ENCODE peak calls at places on chromosomes 16 and 17, in four cellular contexts. E is CD4-positive, alpha-beta T cell; O is mucosa of descending colon; P is heart left ventricle. I is an unnamed sample.
A peak's percentile ranks its signal among the peaks of the same experiment; 100 is the strongest.

GRCh38 chr17:81510524-81510797 is 2.1 kb downstream of the ACTG1 start:
- DNase-seq in E (no peak), O (no peak), P (no peak), I (no peak)

GRCh38 chr17:12055889-12056288 is 35.2 kb downstream of the MAP2K4 start:
- DNase-seq in E (no peak), O (no peak), P (no peak), I (no peak)

GRCh38 chr17:31392002-31392855 is 754 bp downstream of the RAB11FIP4 start:
- DNase-seq in E (no peak), O (no peak), P (no peak), I (no peak)

GRCh38 chr17:62792122-62792800 is 15.9 kb downstream of the MARCHF10 start:
- DNase-seq in E (no peak), O (no peak), P (no peak), I (no peak)

GRCh38 chr16:14013571-14014283 is 57.4 kb upstream of the MRTFB start:
- DNase-seq in E (no peak), O (no peak), P (no peak), I (no peak)

GRCh38 chr17:35809855-35810461 is 674 bp downstream of the TAF15 start:
- DNase-seq in E (no peak), O (no peak), P (no peak), I (no peak)

GRCh38 chr17:32385121-32385520 is 35.2 kb downstream of the ZNF207 start:
- DNase-seq in E (no peak), O (no peak), P (no peak), I (no peak)

GRCh38 chr17:29145289-29146058 is 34.7 kb downstream of the MYO18A start:
- DNase-seq in E (peak; percentile 62), O (peak; percentile 56), P (no peak), I (peak; percentile 53)

GRCh38 chr16:15897834-15898254 is 9.4 kb upstream of the CEP20 start:
- DNase-seq in E (no peak), O (no peak), P (no peak), I (no peak)

GRCh38 chr17:42075789-42076188 is 22.5 kb downstream of the ZNF385C start:
- DNase-seq in E (no peak), O (no peak), P (no peak), I (no peak)

GRCh38 chr17:3693829-3694231 is 2.1 kb downstream of the P2RX5 start:
- DNase-seq in E (no peak), O (no peak), P (no peak), I (no peak)

GRCh38 chr16:73002836-73003235 is 45.1 kb downstream of the ZFHX3 start:
- DNase-seq in E (no peak), O (no peak), P (no peak), I (no peak)

GRCh38 chr16:12500771-12501170 is 302.9 kb downstream of the CPPED1 start:
- DNase-seq in E (no peak), O (peak; percentile 74), P (no peak), I (no peak)

GRCh38 chr17:59362811-59363205 is 31.4 kb downstream of the YPEL2 start:
- DNase-seq in E (no peak), O (no peak), P (no peak), I (no peak)

GRCh38 chr17:48498168-48498840 is 32.5 kb downstream of the HOXB1 start:
- DNase-seq in E (no peak), O (no peak), P (no peak), I (no peak)

GRCh38 chr17:12743046-12743445 is 46.3 kb upstream of the ARHGAP44 start:
- DNase-seq in E (no peak), O (no peak), P (no peak), I (no peak)

GRCh38 chr17:32277284-32277683 is 11.7 kb downstream of the RHBDL3 start:
- DNase-seq in E (no peak), O (no peak), P (no peak), I (no peak)

GRCh38 chr17:6028294-6028693 is 41.9 kb upstream of the WSCD1 start:
- DNase-seq in E (no peak), O (no peak), P (no peak), I (no peak)

GRCh38 chr16:30753596-30753995 is 5.4 kb downstream of the PHKG2 start:
- DNase-seq in E (no peak), O (peak; percentile 21), P (no peak), I (no peak)

GRCh38 chr16:88471115-88471514 is 18.0 kb downstream of the ZFPM1 start:
- DNase-seq in E (no peak), O (no peak), P (no peak), I (no peak)

GRCh38 chr16:73433493-73434307 is 385.8 kb upstream of the ZFHX3 start:
- DNase-seq in E (no peak), O (no peak), P (no peak), I (no peak)

GRCh38 chr17:76567634-76568432 is 17.8 kb downstream of the ST6GALNAC2 start:
- DNase-seq in E (no peak), O (no peak), P (no peak), I (no peak)

GRCh38 chr16:57020651-57021050 is 31.3 kb downstream of the NLRC5 start:
- DNase-seq in E (no peak), O (no peak), P (no peak), I (no peak)

GRCh38 chr16:57609541-57610401 is 18.7 kb upstream of the ADGRG1 start:
- DNase-seq in E (peak; percentile 30), O (peak; percentile 52), P (no peak), I (no peak)

GRCh38 chr16:56866955-56867830 is 2.2 kb downstream of the SLC12A3 start:
- DNase-seq in E (no peak), O (no peak), P (no peak), I (no peak)

DNA sequence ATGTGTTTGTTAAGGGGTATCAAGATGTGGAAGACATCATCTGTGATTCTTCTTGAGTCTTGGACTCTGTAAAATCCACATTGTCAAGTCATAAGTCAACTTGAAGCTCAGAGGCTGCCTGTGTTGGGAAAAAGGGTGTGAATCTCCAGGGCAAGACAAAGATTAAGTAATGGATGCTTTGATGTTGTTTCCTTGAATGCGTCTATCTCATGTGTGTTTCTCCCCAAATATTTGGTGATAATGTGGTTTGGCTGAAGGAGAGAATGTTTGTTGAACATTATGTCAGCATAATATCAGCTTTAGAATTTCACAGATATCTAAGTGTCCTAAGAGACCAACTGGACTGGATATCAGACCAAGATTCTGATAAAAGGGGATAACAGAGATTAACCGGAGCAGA is 24.1 kb upstream of the KCNJ16 start:
- DNase-seq in E (no peak), O (no peak), P (no peak), I (no peak)
- H3K9me3 ChIP-seq in E (no peaks in the 10 kb centered on the region), O (no peaks in the 10 kb centered on the region), P (no peaks in the 10 kb centered on the region), I (no peaks in the 10 kb centered on the region)

GRCh38 chr16:75148311-75149195 is at the start of gene ZFP1:
- DNase-seq in E (peak; percentile 92), O (peak; percentile 97), P (peak; percentile 98), I (peak; percentile 92)

GRCh38 chr16:75147968-75148310 is 385 bp upstream of the ZFP1 start:
- DNase-seq in E (no peak), O (no peak), P (no peak), I (no peak)

GRCh38 chr16:75152635-75153034 is 4.3 kb downstream of the ZFP1 start:
- DNase-seq in E (no peak), O (no peak), P (no peak), I (no peak)

DNA sequence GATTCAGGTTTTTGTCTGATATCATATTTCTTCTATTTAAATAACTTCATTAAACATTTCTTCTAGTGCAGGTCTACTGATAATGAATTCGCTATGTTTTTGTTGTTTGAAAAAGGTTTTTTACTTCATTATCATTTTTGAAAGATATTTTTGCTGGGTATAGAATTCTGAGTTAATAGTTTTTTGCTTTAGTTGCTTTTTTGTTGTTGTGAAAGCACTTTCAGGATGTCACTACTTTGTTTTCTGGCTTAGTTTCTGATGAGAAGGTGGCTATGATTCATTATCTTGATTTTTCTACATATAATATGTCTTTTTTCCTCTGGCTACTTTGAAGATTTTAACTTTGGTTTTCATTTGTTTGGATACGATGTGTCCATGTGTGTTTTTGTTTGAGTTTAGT is 3.5 kb downstream of the ZFP1 start:
- DNase-seq in E (no peak), O (no peak), P (no peak), I (no peak)
- H3K9me3 ChIP-seq in E (peaks cover 14% of the 10 kb centered on the region), O (peaks cover 22% of the 10 kb centered on the region), P (peaks cover 31% of the 10 kb centered on the region), I (peaks cover 3% of the 10 kb centered on the region)

DNA sequence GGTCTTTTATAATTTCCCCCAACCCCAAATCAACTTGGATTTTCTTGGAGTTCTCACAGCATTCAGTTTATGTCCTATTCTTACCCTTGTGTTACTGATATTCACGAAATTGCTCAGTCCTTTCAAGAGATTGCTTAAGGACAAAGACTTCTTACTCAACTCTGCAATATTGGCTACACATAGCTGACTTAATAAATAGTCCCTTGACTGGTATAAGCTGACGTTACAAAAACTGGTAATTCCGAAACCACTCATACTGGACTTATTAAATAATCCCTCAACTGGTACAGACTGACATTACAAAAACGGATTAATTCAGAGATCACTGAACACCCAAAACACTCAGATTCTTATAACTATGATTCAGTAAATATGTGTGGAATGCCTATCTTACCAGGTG is 860 bp downstream of the TIGD7 start:
- DNase-seq in E (no peak), O (no peak), P (no peak), I (no peak)
- H3K9me3 ChIP-seq in E (peaks cover 42% of the 10 kb centered on the region), O (peaks cover 82% of the 10 kb centered on the region), P (peaks cover 92% of the 10 kb centered on the region), I (peaks cover 16% of the 10 kb centered on the region)

GRCh38 chr17:56935461-56935860 is 21.6 kb upstream of the TRIM25 start:
- DNase-seq in E (no peak), O (no peak), P (no peak), I (no peak)

GRCh38 chr17:56936697-56937322 is 23.0 kb upstream of the TRIM25 start:
- DNase-seq in E (no peak), O (no peak), P (no peak), I (no peak)

GRCh38 chr17:56933151-56933745 is 19.4 kb upstream of the TRIM25 start:
- DNase-seq in E (no peak), O (no peak), P (no peak), I (no peak)

GRCh38 chr17:56933868-56934267 is 20.0 kb upstream of the TRIM25 start:
- DNase-seq in E (no peak), O (no peak), P (no peak), I (no peak)

GRCh38 chr17:56934280-56934679 is 20.4 kb upstream of the TRIM25 start:
- DNase-seq in E (no peak), O (no peak), P (no peak), I (no peak)
- H3K9me3 ChIP-seq in E (no peaks in the 10 kb centered on the region), O (peaks cover 19% of the 10 kb centered on the region), P (peaks cover 9% of the 10 kb centered on the region), I (peaks cover 4% of the 10 kb centered on the region)

GRCh38 chr17:60381958-60382357 is 10.0 kb downstream of the USP32 start:
- DNase-seq in E (no peak), O (no peak), P (no peak), I (no peak)
- H3K9me3 ChIP-seq in E (no peaks in the 10 kb centered on the region), O (no peaks in the 10 kb centered on the region), P (no peaks in the 10 kb centered on the region), I (no peaks in the 10 kb centered on the region)

GRCh38 chr16:31920373-31920772 is 46.8 kb downstream of the ZNF267 start:
- DNase-seq in E (no peak), O (no peak), P (no peak), I (no peak)
- H3K9me3 ChIP-seq in E (peaks cover 95% of the 10 kb centered on the region), O (peaks cover 81% of the 10 kb centered on the region), P (peaks cover 98% of the 10 kb centered on the region), I (peaks cover 61% of the 10 kb centered on the region)

I was measured in T-helper 17 cell.